ENCODE peak calls at places on chromosomes 12 and 14, in five cellular contexts. N is ecto neural progenitor cell, C is fibroblast of the conjunctiva, A is GM23248, X is NCI-H2107. F is an unnamed sample.

GRCh38 chr12:113135178-113136127 is at the start of gene RASAL1:
- DNase-seq in N (peak), C (no peak), A (no peak), X (peak), F (no peak)

GRCh38 chr14:69612759-69613145 is 1.4 kb downstream of the SUSD6 start:
- DNase-seq in N (no peak), C (no peak), A (peak), X (no peak), F (no peak)

GRCh38 chr14:101961011-101961721 is 3.2 kb upstream of the DYNC1H1 start:
- DNase-seq in N (peak), C (peak), A (peak), X (peak), F (peak)

GRCh38 chr14:94689218-94689984 is 77.2 kb downstream of the SERPINA3 start:
- DNase-seq in N (peak), C (peak), A (peak), X (peak), F (peak)

GRCh38 chr12:10364839-10365681 is 24.8 kb downstream of the KLRK1 start:
- DNase-seq in N (peak), C (peak), A (peak), X (peak), F (peak)

GRCh38 chr12:47277972-47278448 is 198.3 kb upstream of the AMIGO2 start:
- DNase-seq in N (no peak), C (peak), A (peak), X (no peak), F (no peak)

GRCh38 chr14:101008631-101009336 is 105.3 kb upstream of the RTL1 start:
- DNase-seq in N (no peak), C (no peak), A (peak), X (no peak), F (no peak)

GRCh38 chr12:123905319-123905925 is 67.2 kb downstream of the CCDC92 start:
- DNase-seq in N (no peak), C (peak), A (peak), X (no peak), F (no peak)

F was measured in NCI-H1092.